ENCODE peak calls at places on chromosomes 13 and 19, in four cellular contexts. F is HS-27A; J is astrocyte; H is activated T-helper 1 cell treated with anti-CD3 and anti-CD28 coated beads, Interleukin-12 subunit alpha, Interleukin-12 subunit beta, Interleukin-2, Interleukin-4 antibody, amounts not matched to agents 30 ng/mL and 10 ng/mL and 1 ng/mL, durations not matched to agents 14 hours and 24 hours and 36 hours. M is an unnamed sample.

GRCh38 chr13:53276265-53276664 is 247.7 kb downstream of the OLFM4 start:
- DNase-seq in F (no peak), J (no peak), H (no peak), M (no peak)

GRCh38 chr19:10625762-10626138 is 397 bp downstream of the SLC44A2 start:
- DNase-seq in F (no peak), J (no peak), H (no peak), M (no peak)

GRCh38 chr19:31648347-31648746 is 299.1 kb upstream of the TSHZ3 start:
- DNase-seq in F (no peak), J (peak), H (no peak), M (no peak)

GRCh38 chr19:2168619-2169424 is 5.1 kb downstream of the DOT1L start:
- DNase-seq in F (peak), J (peak), H (peak), M (peak)

GRCh38 chr13:31528758-31529157 is 210.6 kb upstream of the RXFP2 start:
- DNase-seq in F (no peak), J (no peak), H (no peak), M (no peak)

GRCh38 chr19:16470911-16471811 is 609 bp downstream of the EPS15L1 start:
- DNase-seq in F (no peak), J (peak), H (peak), M (no peak)

GRCh38 chr13:80338781-80339577 is 1.9 kb downstream of the SPRY2 start:
- DNase-seq in F (no peak), J (peak), H (no peak), M (no peak)

GRCh38 chr19:7010722-7011593 is 10.3 kb downstream of the MBD3L2B start:
- DNase-seq in F (no peak), J (no peak), H (no peak), M (no peak)

GRCh38 chr13:27955192-27955591 is 13.9 kb downstream of the CDX2 start:
- DNase-seq in F (no peak), J (no peak), H (no peak), M (no peak)

GRCh38 chr19:53696951-53697350 is 65.2 kb downstream of the DPRX start:
- DNase-seq in F (no peak), J (no peak), H (no peak), M (no peak)

GRCh38 chr19:5504115-5504514 is 48.9 kb downstream of the ZNRF4 start:
- DNase-seq in F (no peak), J (no peak), H (no peak), M (no peak)

GRCh38 chr13:67001363-67001762 is 228.8 kb downstream of the PCDH9 start:
- DNase-seq in F (no peak), J (no peak), H (no peak), M (no peak)

GRCh38 chr19:19591133-19591825 is 27.2 kb downstream of the PBX4 start:
- DNase-seq in F (no peak), J (peak), H (peak), M (peak)

GRCh38 chr13:51158923-51159322 is 47.8 kb upstream of the C13orf42 start:
- DNase-seq in F (no peak), J (peak), H (no peak), M (no peak)

GRCh38 chr19:13835791-13836723 is 40.8 kb downstream of the ZSWIM4 start:
- DNase-seq in F (no peak), J (no peak), H (no peak), M (no peak)

GRCh38 chr19:35133826-35134225 is 1.0 kb downstream of the LGI4 start:
- DNase-seq in F (no peak), J (no peak), H (no peak), M (no peak)

GRCh38 chr19:14375055-14375581 is 6.1 kb upstream of the ADGRE5 start:
- DNase-seq in F (no peak), J (no peak), H (peak), M (no peak)

GRCh38 chr13:43720780-43721397 is 65.9 kb downstream of the ENOX1 start:
- DNase-seq in F (no peak), J (no peak), H (no peak), M (no peak)

GRCh38 chr13:88622362-88622973 is 951.3 kb downstream of the SLITRK5 start:
- DNase-seq in F (no peak), J (no peak), H (peak), M (no peak)

GRCh38 chr19:2198317-2198716 is 34.6 kb downstream of the DOT1L start:
- DNase-seq in F (no peak), J (no peak), H (no peak), M (no peak)

M was measured in Panc1.